ENCODE peak calls at places on chromosomes 6 and 20, in nine cellular contexts. J is tibial nerve; W is HepG2; N is mammary epithelial cell; I is cardiac muscle cell; S is heart right ventricle; U is ovary; T is CD8-positive, alpha-beta T cell; G is neural progenitor cell. H is an unnamed sample.
A peak's percentile ranks its signal among the peaks of the same experiment; 100 is the strongest.

GRCh38 chr6:76250666-76251065 is 178.2 kb upstream of the IMPG1 start:
- DNase-seq in W (no peak), S (no peak), N (no peak), U (no peak), I (no peak), J (no peak), T (no peak), G (no peak), H (no peak)

GRCh38 chr6:169852504-169853195 is 101.2 kb downstream of the ERMARD start:
- DNase-seq in W (no peak), T (no peak), I (no peak), U (no peak), N (no peak), J (no peak), S (no peak), G (no peak), H (no peak)

GRCh38 chr6:11710221-11710836 is 68.3 kb downstream of the ADTRP start:
- DNase-seq in I (peak; percentile 12), N (no peak), S (no peak), U (no peak), G (no peak), T (peak; percentile 70), J (no peak), W (no peak), H (no peak)

GRCh38 chr6:328184-328670 is 35.9 kb downstream of the DUSP22 start:
- DNase-seq in J (no peak), W (no peak), S (no peak), U (no peak), N (peak; percentile 84), T (no peak), G (no peak), I (no peak), H (no peak)

GRCh38 chr6:17450825-17451224 is 57.4 kb downstream of the CAP2 start:
- DNase-seq in N (no peak), T (no peak), W (no peak), I (no peak), S (no peak), U (no peak), G (no peak), J (no peak), H (no peak)

GRCh38 chr6:6006428-6007310 is at the start of gene NRN1:
- DNase-seq in G (peak; percentile 52), W (no peak), S (no peak), U (no peak), N (peak; percentile 61), I (no peak), T (no peak), J (no peak), H (no peak)

GRCh38 chr20:38157635-38158495 is 7.2 kb downstream of the TGM2 start:
- DNase-seq in W (no peak), I (no peak), S (no peak), J (no peak), N (no peak), G (no peak), T (no peak), U (no peak), H (peak; percentile 49)

GRCh38 chr6:22145294-22145693 is 151.5 kb downstream of the PRL start:
- DNase-seq in T (no peak), N (no peak), J (no peak), I (no peak), U (no peak), S (no peak), G (no peak), W (no peak), H (no peak)

GRCh38 chr6:52337633-52338290 is 24.2 kb upstream of the PAQR8 start:
- DNase-seq in J (no peak), N (no peak), I (no peak), T (no peak), G (no peak), S (no peak), W (no peak), U (no peak), H (no peak)

GRCh38 chr6:34953084-34954025 is 64.3 kb downstream of the ANKS1A start:
- DNase-seq in U (no peak), I (no peak), W (peak; percentile 97), N (peak; percentile 12), G (no peak), S (no peak), T (no peak), J (no peak), H (no peak)

GRCh38 chr6:53014034-53014433 is 18.9 kb upstream of the GSTA4 start:
- DNase-seq in U (no peak), W (no peak), S (no peak), G (no peak), T (no peak), N (no peak), I (no peak), J (no peak), H (no peak)

GRCh38 chr20:24289737-24290481 is 179.5 kb upstream of the SYNDIG1 start:
- DNase-seq in J (no peak), I (no peak), N (no peak), W (no peak), G (no peak), T (no peak), U (no peak), S (no peak), H (no peak)

GRCh38 chr20:3857405-3857804 is 10.8 kb downstream of the MAVS start:
- DNase-seq in U (no peak), I (no peak), G (no peak), T (no peak), S (no peak), W (no peak), J (no peak), N (no peak), H (no peak)

GRCh38 chr20:7856756-7857155 is 83.5 kb downstream of the HAO1 start:
- DNase-seq in U (no peak), G (no peak), N (peak; percentile 91), I (no peak), J (no peak), W (no peak), S (no peak), T (no peak), H (no peak)

GRCh38 chr20:31663838-31664695 is 26.4 kb downstream of the COX4I2 start:
- DNase-seq in S (no peak), G (no peak), J (no peak), I (no peak), N (no peak), W (peak; percentile 97), T (no peak), U (no peak), H (no peak)

GRCh38 chr20:31662372-31662854 is 24.7 kb downstream of the COX4I2 start:
- DNase-seq in N (no peak), I (no peak), G (no peak), S (no peak), T (no peak), W (no peak), J (no peak), U (no peak), H (no peak)

GRCh38 chr20:31664696-31665354 is 27.1 kb downstream of the COX4I2 start:
- DNase-seq in W (no peak), N (no peak), I (no peak), J (no peak), T (no peak), S (no peak), U (no peak), G (no peak), H (no peak)

GRCh38 chr20:31661625-31662371 is 24.1 kb downstream of the COX4I2 start:
- DNase-seq in I (peak; percentile 86), N (peak; percentile 62), T (peak; percentile 75), S (peak; percentile 87), G (peak; percentile 90), U (peak; percentile 87), J (peak; percentile 72), W (peak; percentile 76), H (peak; percentile 94)

DNA sequence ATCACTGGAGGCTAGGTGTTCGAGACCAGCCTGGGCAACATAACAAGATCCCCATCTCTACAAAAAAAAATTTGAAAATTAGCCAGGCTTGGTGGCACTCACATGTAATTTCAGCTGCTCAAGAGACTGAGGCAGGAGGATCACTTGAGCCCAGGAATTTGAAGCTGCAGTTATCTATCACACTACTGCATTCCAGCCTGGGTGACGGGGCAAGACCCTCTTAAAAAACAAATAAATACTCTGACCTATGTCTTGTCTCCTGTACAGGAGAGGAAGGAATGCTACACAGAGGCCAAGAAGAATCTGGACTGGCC is 25.8 kb downstream of the COX4I2 start:
- DNase-seq in S (no peak), U (no peak), W (no peak), N (no peak), J (no peak), G (no peak), T (no peak), I (no peak), H (no peak)
- H3K4me1 ChIP-seq in S (peaks cover 66% of the 10 kb centered on the region), U (peaks cover 11% of the 10 kb centered on the region), W (peaks cover 81% of the 10 kb centered on the region), N (peaks cover 9% of the 10 kb centered on the region), J (peaks cover 62% of the 10 kb centered on the region), G (peaks cover 11% of the 10 kb centered on the region), T (peaks cover 37% of the 10 kb centered on the region), I (peaks cover 6% of the 10 kb centered on the region), H (peaks cover 48% of the 10 kb centered on the region)

DNA sequence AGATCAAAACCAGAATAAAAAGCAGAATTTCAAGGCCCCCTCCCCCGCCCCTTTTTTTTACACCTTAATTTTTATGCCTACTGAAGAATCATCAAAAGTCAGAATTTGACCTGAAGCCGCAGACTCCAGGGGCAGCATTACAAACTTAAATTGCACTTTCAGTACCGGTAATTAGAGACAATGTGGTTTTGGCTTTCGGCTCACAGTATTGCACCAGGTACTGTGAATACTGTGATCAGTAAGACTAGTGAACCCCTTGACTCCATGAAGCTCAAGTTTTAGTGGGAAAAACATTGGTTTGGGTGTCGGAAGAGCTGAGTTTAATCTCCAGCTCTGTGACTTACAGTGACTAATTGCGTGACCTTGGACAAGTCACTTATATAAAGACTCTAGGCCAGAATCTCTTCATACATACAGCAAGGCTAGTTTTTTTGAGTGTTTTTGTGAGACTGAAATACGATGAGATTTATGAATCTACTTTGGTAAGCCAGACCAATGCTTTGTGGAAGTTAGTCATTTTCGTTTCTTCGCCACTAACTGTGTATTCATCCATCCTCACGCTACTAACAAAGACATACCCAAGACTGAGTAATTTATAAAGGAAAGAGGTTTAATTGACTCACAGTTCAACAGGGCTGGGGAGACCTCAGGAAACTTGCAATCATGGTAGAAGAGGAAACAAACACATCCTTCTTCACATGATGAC is 114.7 kb downstream of the SASH1 start:
- DNase-seq in U (no peak), S (no peak), G (no peak), I (no peak), J (no peak), W (no peak), N (peak; percentile 31), T (no peak), H (no peak)
- H3K27ac ChIP-seq in U (no peak overlapping the region), S (no peak overlapping the region), G (no peak overlapping the region), I (no peak overlapping the region), J (no peak overlapping the region), W (no peak overlapping the region), N (no peak overlapping the region), T (no peak overlapping the region), H (no peak overlapping the region)

GRCh38 chr20:51542033-51542893 is at the start of gene NFATC2:
- DNase-seq in I (peak; percentile 80), J (no peak), T (peak; percentile 73), G (peak; percentile 79), U (peak; percentile 45), W (peak; percentile 65), N (no peak), S (peak; percentile 64), H (peak; percentile 88)
- TF ChIP-seq CTCF in I (peak; percentile 11), J (no peak), T (peak; percentile 65), G (peak; percentile 40), U (no peak), W (peak; percentile 77), N (no peak), S (peak; percentile 44), H (no peak)

DNA sequence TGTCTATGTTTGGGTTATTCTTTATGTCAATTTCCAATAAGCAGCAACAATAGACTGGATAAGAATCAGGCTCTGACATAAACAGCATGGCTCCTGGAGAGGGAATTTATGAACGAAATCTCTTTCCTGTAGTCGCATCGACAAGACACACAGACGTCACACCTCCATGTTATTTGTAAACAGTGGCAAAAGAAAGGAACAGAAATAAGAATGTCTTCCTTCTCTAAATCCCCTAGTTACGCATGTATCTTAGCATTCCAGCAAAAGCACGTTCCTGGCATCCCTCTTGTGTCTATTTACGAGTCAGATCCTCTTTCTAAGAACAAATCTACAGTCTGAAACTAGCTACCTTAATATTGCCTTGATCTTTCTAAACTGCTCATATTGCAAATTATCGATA is 559.1 kb upstream of the JAG1 start:
- DNase-seq in G (no peak), N (no peak), I (no peak), T (no peak), S (no peak), W (no peak), J (no peak), U (no peak), H (no peak)
- H3K4me1 ChIP-seq in G (peaks cover 33% of the 10 kb centered on the region), N (peaks cover 22% of the 10 kb centered on the region), I (peaks cover 19% of the 10 kb centered on the region), T (no peaks in the 10 kb centered on the region), S (peaks cover 20% of the 10 kb centered on the region), W (no peaks in the 10 kb centered on the region), J (peaks cover 12% of the 10 kb centered on the region), U (peaks cover 6% of the 10 kb centered on the region), H (no peaks in the 10 kb centered on the region)

H was measured in kidney.